ENCODE peak calls at places on chromosomes 3 and 15, in four cellular contexts. Q, D, B and S are unnamed samples.

GRCh38 chr15:43794269-43795037 is 2.3 kb downstream of the SERF2 start:
- DNase-seq in Q (peak; percentile 46), D (no peak), B (peak; percentile 40), S (peak; percentile 32)

GRCh38 chr3:189727898-189728297 is 96.7 kb downstream of the TP63 start:
- DNase-seq in Q (no peak), D (no peak), B (no peak), S (no peak)

GRCh38 chr3:39808467-39809180 is 785 bp upstream of the MYRIP start:
- DNase-seq in Q (peak; percentile 74), D (no peak), B (no peak), S (peak; percentile 34)

GRCh38 chr3:94587291-94587690 is 524.4 kb downstream of the NSUN3 start:
- DNase-seq in Q (no peak), D (no peak), B (no peak), S (no peak)

GRCh38 chr3:152499796-152500385 is 231.2 kb downstream of the MBNL1 start:
- DNase-seq in Q (no peak), D (no peak), B (no peak), S (no peak)

GRCh38 chr3:105970283-105970682 is 101.5 kb upstream of the CBLB start:
- DNase-seq in Q (peak; percentile 19), D (no peak), B (peak; percentile 95), S (no peak)

GRCh38 chr15:68258684-68259083 is 18.9 kb upstream of the FEM1B start:
- DNase-seq in Q (no peak), D (no peak), B (no peak), S (no peak)

GRCh38 chr15:80929225-80929624 is 60.4 kb downstream of the MESD start:
- DNase-seq in Q (no peak), D (no peak), B (peak; percentile 65), S (no peak)

GRCh38 chr3:104273046-104273649 is 1093.6 kb upstream of the ALCAM start:
- DNase-seq in Q (peak; percentile 59), D (no peak), B (peak; percentile 58), S (peak; percentile 72)

GRCh38 chr3:12670789-12671450 is 7.0 kb upstream of the RAF1 start:
- DNase-seq in Q (no peak), D (no peak), B (no peak), S (no peak)

GRCh38 chr15:64877435-64877834 is 34.3 kb upstream of the ANKDD1A start:
- DNase-seq in Q (no peak), D (no peak), B (peak; percentile 42), S (no peak)

GRCh38 chr3:123119802-123120201 is 53.0 kb downstream of the PDIA5 start:
- DNase-seq in Q (no peak), D (no peak), B (no peak), S (peak; percentile 83)

GRCh38 chr3:109098245-109098644 is 19.7 kb downstream of the MORC1 start:
- DNase-seq in Q (peak; percentile 62), D (no peak), B (no peak), S (peak; percentile 74)

GRCh38 chr15:62739082-62739481 is 303.5 kb upstream of the TPM1 start:
- DNase-seq in Q (no peak), D (no peak), B (peak; percentile 13), S (no peak)

GRCh38 chr3:183941216-183941615 is 56.5 kb upstream of the PARL start:
- DNase-seq in Q (no peak), D (no peak), B (no peak), S (no peak)

GRCh38 chr3:163684651-163685050 is 1393.6 kb downstream of the SI start:
- DNase-seq in Q (no peak), D (no peak), B (no peak), S (no peak)

GRCh38 chr15:36414670-36415069 is 164.8 kb upstream of the CDIN1 start:
- DNase-seq in Q (no peak), D (no peak), B (no peak), S (no peak)

GRCh38 chr3:158701666-158702065 is 29.2 kb upstream of the LXN start:
- DNase-seq in Q (no peak), D (no peak), B (peak; percentile 40), S (no peak)

GRCh38 chr3:49456417-49456816 is 13.7 kb upstream of the DAG1 start:
- DNase-seq in Q (peak; percentile 61), D (no peak), B (no peak), S (no peak)

GRCh38 chr3:36959821-36960220 is 15.0 kb upstream of the TRANK1 start:
- DNase-seq in Q (no peak), D (no peak), B (no peak), S (peak; percentile 6)

GRCh38 chr3:41819200-41819599 is 142.7 kb downstream of the ULK4 start:
- DNase-seq in Q (peak; percentile 47), D (no peak), B (no peak), S (no peak)

GRCh38 chr15:52780172-52780980 is 9.8 kb downstream of the ONECUT1 start:
- DNase-seq in Q (peak; percentile 53), D (peak; percentile 36), B (peak; percentile 54), S (peak; percentile 82)

GRCh38 chr15:45402955-45403892 is 24.9 kb upstream of the GATM start:
- DNase-seq in Q (peak; percentile 38), D (peak; percentile 33), B (peak; percentile 35), S (peak; percentile 42)

GRCh38 chr3:132659000-132659369 is 624 bp downstream of the ACAD11 start:
- DNase-seq in Q (no peak), D (no peak), B (no peak), S (peak; percentile 82)